ENCODE peak calls at places on chromosome 11, in nine cellular contexts. O is psoas muscle; A is CD8-positive, alpha-beta T cell; Q is pancreas; I is ascending aorta; S is transverse colon; Z is HepG2; U is tibial artery; M is lower lobe of right lung. F is an unnamed sample. For H3K4me1, the result is how much of the 10 kb centered on the place peaks cover.

GRCh38 chr11:65329944-65330403 is 3.7 kb upstream of the DPF2 start:
- DNase-seq in U (peak), Q (no peak), I (peak), O (peak), S (peak), A (peak), Z (peak), M (peak), F (peak)

GRCh38 chr11:122743949-122744876 is 88.7 kb downstream of the UBASH3B start:
- DNase-seq in I (peak), S (peak), A (peak), M (no peak), O (no peak), Z (no peak), U (peak), Q (no peak), F (peak)

GRCh38 chr11:117513666-117514065 is 186.0 kb downstream of the CEP164 start:
- DNase-seq in Z (no peak), M (no peak), I (no peak), Q (no peak), U (no peak), O (no peak), A (no peak), S (no peak), F (no peak)

GRCh38 chr11:95567685-95568084 is 221.9 kb downstream of the FAM76B start:
- DNase-seq in I (no peak), A (no peak), M (no peak), S (no peak), U (no peak), O (no peak), Q (no peak), Z (no peak), F (no peak)

GRCh38 chr11:134343646-134344045 is 11.9 kb downstream of the GLB1L2 start:
- DNase-seq in A (no peak), Q (no peak), U (no peak), S (no peak), O (no peak), I (peak), M (no peak), Z (no peak), F (no peak)

GRCh38 chr11:49208006-49208721 is at the start of gene FOLH1:
- DNase-seq in Z (no peak), O (peak), M (peak), U (peak), S (no peak), I (peak), A (no peak), Q (peak), F (peak)

GRCh38 chr11:133955091-133955846 is 1.5 kb downstream of the IGSF9B start:
- DNase-seq in U (peak), A (peak), I (peak), Q (peak), S (peak), M (no peak), O (peak), Z (no peak), F (no peak)

GRCh38 chr11:2760196-2760871 is 60.5 kb upstream of the KCNQ1OT1 start:
- DNase-seq in U (no peak), A (no peak), O (no peak), I (peak), S (peak), Q (peak), M (peak), Z (no peak), F (no peak)

GRCh38 chr11:114395776-114396175 is 4.5 kb downstream of the C11orf71 start:
- DNase-seq in A (no peak), S (no peak), U (no peak), Z (peak), O (no peak), M (no peak), Q (no peak), I (no peak), F (no peak)

GRCh38 chr11:75474878-75475766 is 42.1 kb upstream of the KLHL35 start:
- DNase-seq in O (peak), M (peak), Z (no peak), Q (peak), U (no peak), S (peak), A (peak), I (no peak), F (peak)

GRCh38 chr11:67313125-67313890 is 10.0 kb downstream of the SSH3 start:
- DNase-seq in A (no peak), U (no peak), O (no peak), Q (no peak), Z (no peak), M (no peak), S (no peak), I (peak), F (no peak)

GRCh38 chr11:45073575-45074225 is 72.7 kb upstream of the PRDM11 start:
- DNase-seq in O (no peak), M (no peak), Q (no peak), Z (no peak), U (no peak), I (no peak), S (no peak), A (peak), F (no peak)

GRCh38 chr11:132490976-132491375 is 1041.3 kb downstream of the OPCML start:
- DNase-seq in Z (no peak), S (no peak), A (no peak), M (no peak), I (no peak), Q (no peak), U (no peak), O (no peak), F (no peak)

GRCh38 chr11:74933765-74934164 is 15.1 kb downstream of the XRRA1 start:
- DNase-seq in Q (no peak), U (no peak), I (no peak), Z (no peak), A (no peak), S (no peak), M (no peak), O (no peak), F (no peak)

GRCh38 chr11:86740628-86741488 is 59.5 kb upstream of the PRSS23 start:
- DNase-seq in M (no peak), S (peak), Q (no peak), O (peak), Z (peak), I (peak), A (no peak), U (peak), F (peak)

GRCh38 chr11:86741489-86742435 is 58.6 kb upstream of the PRSS23 start:
- DNase-seq in U (no peak), O (no peak), Z (peak), S (no peak), Q (no peak), I (no peak), M (no peak), A (no peak), F (no peak)

GRCh38 chr11:86743223-86744118 is 56.9 kb upstream of the PRSS23 start:
- DNase-seq in Z (peak), M (no peak), A (no peak), U (peak), I (peak), O (peak), S (peak), Q (no peak), F (no peak)

GRCh38 chr11:86745571-86745970 is 54.8 kb upstream of the PRSS23 start:
- DNase-seq in Q (no peak), I (no peak), U (no peak), O (no peak), S (no peak), M (no peak), A (no peak), Z (no peak), F (no peak)

DNA sequence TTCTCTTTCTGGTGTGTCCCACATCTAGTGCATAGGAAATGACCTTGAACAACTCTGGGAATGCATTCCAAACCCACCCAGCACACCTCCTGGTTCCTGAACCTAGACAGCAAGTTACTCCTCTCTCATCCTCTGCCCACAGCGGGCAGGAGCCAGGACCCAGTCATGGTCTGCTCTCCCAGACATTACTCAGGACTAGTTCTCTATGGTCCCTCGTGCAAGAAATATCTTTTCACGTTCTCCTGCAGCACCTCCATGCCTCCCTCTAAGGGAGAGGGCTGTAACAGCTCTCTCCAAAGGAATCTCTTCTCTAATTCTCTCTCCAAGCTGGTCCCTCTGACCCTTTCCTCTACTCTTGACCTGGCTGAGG is 57.9 kb upstream of the PRSS23 start:
- DNase-seq in Z (no peak), I (no peak), Q (no peak), U (no peak), A (no peak), O (no peak), S (no peak), M (no peak), F (no peak)
- H3K4me1 ChIP-seq in Z (half or more), I (under half), Q (under half), U (half or more), A (under half), O (under half), S (under half), M (under half), F (under half)

DNA sequence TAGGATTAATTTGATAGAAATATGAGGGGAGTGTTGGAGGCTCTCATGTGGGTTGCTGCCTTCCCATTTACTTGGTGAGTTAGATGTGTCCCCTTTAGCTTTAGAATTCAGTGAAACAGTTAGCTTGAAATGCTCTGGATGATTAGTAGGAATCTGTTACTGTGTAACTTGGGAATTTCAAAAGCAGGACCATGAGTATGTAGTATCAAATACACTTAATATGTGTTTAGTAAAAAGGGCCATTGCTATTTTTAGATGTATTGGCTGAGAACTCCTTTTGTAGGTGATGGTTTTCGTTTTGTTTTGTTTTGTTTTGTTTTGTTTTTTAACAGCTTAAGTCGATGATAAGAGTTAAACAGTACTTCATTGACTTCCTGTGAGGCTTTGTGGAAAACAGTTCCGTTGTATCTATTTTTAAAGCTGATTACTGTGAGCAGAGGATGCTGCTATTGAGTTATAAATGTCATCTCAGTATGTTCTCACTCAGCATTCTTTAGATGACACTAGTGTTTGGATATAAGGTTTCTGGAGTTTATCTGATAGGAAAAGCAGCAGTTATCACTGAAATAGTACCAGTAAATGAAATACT is 53.5 kb downstream of the MCAM start:
- DNase-seq in A (no peak), I (no peak), Q (no peak), Z (no peak), S (no peak), M (no peak), O (no peak), U (no peak), F (no peak)
- H3K4me1 ChIP-seq in A (half or more), I (under half), Q (under half), Z (under half), S (under half), M (under half), O (under half), U (under half), F (under half)

GRCh38 chr11:125173556-125173955 is 9.0 kb downstream of the PKNOX2 start:
- DNase-seq in Z (no peak), M (no peak), S (no peak), Q (no peak), U (no peak), A (no peak), O (no peak), I (no peak), F (no peak)
- H3K4me1 ChIP-seq in Z (under half), M (under half), S (under half), Q (under half), U (under half), A (under half), O (under half), I (under half), F (under half)

DNA sequence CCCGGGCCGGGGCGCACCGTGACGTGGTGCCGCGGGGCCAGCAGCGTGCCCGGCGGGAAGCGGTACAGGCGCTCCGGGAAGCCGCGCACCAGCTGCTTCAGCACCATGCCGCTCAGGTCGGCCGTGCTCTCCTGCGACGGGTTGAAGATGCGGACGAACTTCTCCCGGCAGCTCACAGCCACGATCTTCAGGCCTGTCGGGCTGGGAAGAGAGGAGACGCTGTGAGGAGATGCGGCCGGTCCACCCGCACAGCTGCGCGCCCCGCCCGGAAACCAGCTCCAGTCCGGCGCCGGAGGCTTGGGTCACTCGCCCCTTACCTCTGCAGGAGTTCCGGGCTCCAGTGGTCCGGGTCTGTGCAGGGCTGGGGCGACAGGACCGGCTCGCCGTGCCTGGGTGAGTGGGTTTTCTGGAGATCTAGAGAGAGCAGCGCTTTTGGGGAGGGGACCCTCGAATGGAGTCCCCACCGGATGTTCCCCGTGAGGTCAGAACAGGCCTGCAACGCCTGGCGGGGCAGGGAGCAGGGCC is 4.3 kb downstream of the LMNTD2 start:
- DNase-seq in Q (peak), U (no peak), M (no peak), Z (no peak), S (no peak), A (peak), I (no peak), O (no peak), F (no peak)
- H3K4me1 ChIP-seq in Q (under half), U (under half), M (under half), Z (half or more), S (under half), A (under half), I (under half), O (under half), F (under half)

DNA sequence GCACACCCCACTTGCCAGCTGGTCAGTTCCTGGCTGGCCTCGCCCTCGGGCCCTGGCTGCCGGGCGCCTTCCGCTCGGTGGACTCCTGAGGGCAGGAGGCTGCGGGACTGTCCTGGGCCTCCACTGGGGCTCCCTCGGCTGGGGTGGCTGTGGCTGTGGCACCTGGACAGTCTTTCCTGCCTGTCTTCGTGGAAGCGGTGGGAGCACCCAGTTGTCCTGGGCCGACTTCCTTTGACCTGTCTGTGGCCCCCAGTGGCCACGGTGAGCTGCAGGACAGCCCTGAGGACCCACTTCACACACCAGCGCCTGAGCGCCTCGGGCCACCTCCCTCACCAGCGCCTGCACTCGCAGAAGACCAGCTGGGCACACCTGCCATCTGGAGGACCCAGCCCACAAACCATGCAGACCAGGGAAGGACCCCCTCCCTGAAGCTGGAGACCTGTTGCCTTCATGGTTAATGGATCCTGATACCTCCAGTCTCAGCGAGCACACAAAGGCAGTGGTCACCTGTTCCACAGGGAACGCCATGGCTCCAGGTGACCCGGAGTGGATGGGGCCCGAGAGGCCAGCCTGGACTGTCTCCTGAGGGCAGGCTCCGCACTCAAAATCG is 1.7 kb upstream of the EPS8L2 start:
- DNase-seq in I (no peak), Q (peak), U (no peak), O (no peak), S (no peak), Z (no peak), A (no peak), M (no peak), F (no peak)
- H3K4me1 ChIP-seq in I (under half), Q (under half), U (under half), O (under half), S (half or more), Z (half or more), A (under half), M (half or more), F (under half)

DNA sequence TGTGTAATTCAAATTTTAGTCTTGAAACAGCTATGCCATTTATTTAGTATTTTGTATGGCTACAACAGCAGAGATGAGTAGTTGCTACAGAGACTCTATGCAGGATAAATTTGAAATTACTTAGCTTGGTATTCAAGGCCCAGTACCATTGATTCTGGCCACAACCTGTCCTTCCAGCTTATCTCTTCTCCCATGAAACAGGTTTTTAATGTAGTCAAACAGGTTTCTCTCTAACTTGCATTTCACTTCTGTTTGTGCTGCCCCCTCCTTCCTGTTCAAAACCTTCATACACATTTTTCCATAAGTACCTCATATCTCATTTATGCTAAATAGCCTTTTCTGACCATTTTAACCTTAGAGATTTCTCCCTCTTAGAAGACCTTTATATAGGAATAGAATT is 3.3 kb downstream of the USP47 start:
- DNase-seq in O (no peak), Z (no peak), Q (no peak), M (no peak), A (no peak), S (no peak), U (no peak), I (no peak), F (no peak)
- H3K4me1 ChIP-seq in O (half or more), Z (half or more), Q (half or more), M (half or more), A (half or more), S (under half), U (half or more), I (under half), F (half or more)

DNA sequence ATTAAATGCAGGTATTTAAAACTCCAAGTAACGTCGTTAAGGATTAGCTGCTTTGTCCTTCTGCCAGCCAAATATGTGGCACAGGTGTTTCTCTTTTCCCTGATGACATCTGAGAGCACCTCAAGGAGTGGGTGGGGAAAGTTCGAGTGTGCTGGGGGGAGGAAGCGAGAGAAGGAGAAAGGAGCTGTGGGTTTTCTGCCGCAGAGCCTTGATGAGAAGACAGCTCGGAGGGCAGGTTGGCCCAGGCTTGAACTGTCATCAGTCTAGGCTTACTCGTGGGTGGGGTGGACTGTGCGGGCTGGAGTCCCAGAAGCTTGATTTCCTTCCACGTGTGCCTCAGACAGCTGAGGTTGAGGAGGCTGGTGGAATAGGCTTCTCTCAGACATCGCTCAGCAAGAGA is 15.2 kb upstream of the SORL1-AS1 start:
- DNase-seq in S (no peak), U (no peak), Q (no peak), O (no peak), I (no peak), A (peak), Z (no peak), M (no peak), F (no peak)
- H3K4me1 ChIP-seq in S (under half), U (half or more), Q (under half), O (under half), I (under half), A (half or more), Z (half or more), M (under half), F (under half)

F was measured in tibial nerve.